ENCODE peak calls at places on chromosomes 1 and 21, in five cellular contexts. One of them, this sample, is unnamed.

GRCh38 chr1:207017615-207018559 is 14.7 kb downstream of the C1orf116 start:
- DNase-seq in H9: no peak
- DNase-seq in H1: no peak
- DNase-seq in neuronal stem cell: no peak
- DNase-seq in mesenchymal stem cell: no peak
- DNase-seq in this sample: no peak

GRCh38 chr1:25503551-25504426 is 39.6 kb upstream of the LDLRAP1 start:
- DNase-seq in H9: peak; percentile 91
- DNase-seq in H1: peak; percentile 80
- DNase-seq in neuronal stem cell: no peak
- DNase-seq in mesenchymal stem cell: no peak
- DNase-seq in this sample: peak; percentile 53

GRCh38 chr1:235090406-235091069 is 38.1 kb downstream of the TOMM20 start:
- DNase-seq in H9: peak; percentile 86
- DNase-seq in H1: no peak
- DNase-seq in neuronal stem cell: peak; percentile 75
- DNase-seq in mesenchymal stem cell: peak; percentile 38
- DNase-seq in this sample: peak; percentile 83

GRCh38 chr1:47701741-47702515 is 264.1 kb downstream of the FOXD2 start:
- DNase-seq in H9: no peak
- DNase-seq in H1: no peak
- DNase-seq in neuronal stem cell: no peak
- DNase-seq in mesenchymal stem cell: no peak
- DNase-seq in this sample: no peak

GRCh38 chr1:25541425-25541824 is 2.0 kb upstream of the LDLRAP1 start:
- DNase-seq in H9: no peak
- DNase-seq in H1: no peak
- DNase-seq in neuronal stem cell: no peak
- DNase-seq in mesenchymal stem cell: no peak
- DNase-seq in this sample: no peak

GRCh38 chr1:230196077-230196476 is 129.0 kb downstream of the GALNT2 start:
- DNase-seq in H9: no peak
- DNase-seq in H1: no peak
- DNase-seq in neuronal stem cell: no peak
- DNase-seq in mesenchymal stem cell: no peak
- DNase-seq in this sample: no peak

GRCh38 chr1:1173793-1174415 is at the start of gene TTLL10:
- DNase-seq in H9: peak; percentile 93
- DNase-seq in H1: peak; percentile 86
- DNase-seq in neuronal stem cell: peak; percentile 61
- DNase-seq in mesenchymal stem cell: no peak
- DNase-seq in this sample: no peak

GRCh38 chr1:36351222-36351977 is 28.0 kb upstream of the EVA1B start:
- DNase-seq in H9: no peak
- DNase-seq in H1: no peak
- DNase-seq in neuronal stem cell: peak; percentile 83
- DNase-seq in mesenchymal stem cell: peak; percentile 93
- DNase-seq in this sample: peak; percentile 89

GRCh38 chr1:51667556-51667955 is 50.7 kb downstream of the OSBPL9 start:
- DNase-seq in H9: no peak
- DNase-seq in H1: no peak
- DNase-seq in neuronal stem cell: no peak
- DNase-seq in mesenchymal stem cell: no peak
- DNase-seq in this sample: no peak

GRCh38 chr1:200776949-200777348 is 38.3 kb downstream of the CAMSAP2 start:
- DNase-seq in H9: no peak
- DNase-seq in H1: no peak
- DNase-seq in neuronal stem cell: no peak
- DNase-seq in mesenchymal stem cell: peak; percentile 56
- DNase-seq in this sample: no peak

GRCh38 chr1:205255941-205256780 is 28.4 kb downstream of the TMCC2 start:
- DNase-seq in H9: peak; percentile 90
- DNase-seq in H1: peak; percentile 95
- DNase-seq in neuronal stem cell: peak; percentile 78
- DNase-seq in mesenchymal stem cell: peak; percentile 86
- DNase-seq in this sample: peak; percentile 82

GRCh38 chr21:29436143-29436542 is 137.4 kb downstream of the BACH1 start:
- DNase-seq in H9: no peak
- DNase-seq in H1: no peak
- DNase-seq in neuronal stem cell: no peak
- DNase-seq in mesenchymal stem cell: no peak
- DNase-seq in this sample: no peak

GRCh38 chr1:72848997-72849396 is 566.7 kb upstream of the NEGR1 start:
- DNase-seq in H9: no peak
- DNase-seq in H1: no peak
- DNase-seq in neuronal stem cell: no peak
- DNase-seq in mesenchymal stem cell: no peak
- DNase-seq in this sample: no peak

GRCh38 chr1:223500560-223501425 is 107.6 kb downstream of the CCDC185 start:
- DNase-seq in H9: no peak
- DNase-seq in H1: no peak
- DNase-seq in neuronal stem cell: no peak
- DNase-seq in mesenchymal stem cell: no peak
- DNase-seq in this sample: no peak

GRCh38 chr21:25421327-25422028 is 185.8 kb downstream of the MRPL39 start:
- DNase-seq in H9: peak; percentile 44
- DNase-seq in H1: no peak
- DNase-seq in neuronal stem cell: peak; percentile 20
- DNase-seq in mesenchymal stem cell: peak; percentile 3
- DNase-seq in this sample: no peak

GRCh38 chr1:28886731-28887417 is 27.5 kb upstream of the EPB41 start:
- DNase-seq in H9: peak; percentile 96
- DNase-seq in H1: peak; percentile 98
- DNase-seq in neuronal stem cell: peak; percentile 80
- DNase-seq in mesenchymal stem cell: peak; percentile 76
- DNase-seq in this sample: peak; percentile 87

GRCh38 chr1:89633745-89634625 is 1.1 kb downstream of the LRRC8C start:
- DNase-seq in H9: peak; percentile 30
- DNase-seq in H1: no peak
- DNase-seq in neuronal stem cell: peak; percentile 6
- DNase-seq in mesenchymal stem cell: peak; percentile 53
- DNase-seq in this sample: peak; percentile 86

GRCh38 chr1:204692852-204693356 is 7.4 kb upstream of the LRRN2 start:
- DNase-seq in H9: peak; percentile 81
- DNase-seq in H1: peak; percentile 62
- DNase-seq in neuronal stem cell: no peak
- DNase-seq in mesenchymal stem cell: no peak
- DNase-seq in this sample: no peak

GRCh38 chr1:159483501-159483900 is 44.0 kb downstream of the OR10J1 start:
- DNase-seq in H9: no peak
- DNase-seq in H1: no peak
- DNase-seq in neuronal stem cell: no peak
- DNase-seq in mesenchymal stem cell: no peak
- DNase-seq in this sample: no peak

GRCh38 chr1:96372881-96373280 is 348.7 kb upstream of the PTBP2 start:
- DNase-seq in H9: no peak
- DNase-seq in H1: no peak
- DNase-seq in neuronal stem cell: no peak
- DNase-seq in mesenchymal stem cell: no peak
- DNase-seq in this sample: no peak

GRCh38 chr1:204127597-204128242 is 24.1 kb downstream of the ETNK2 start:
- DNase-seq in H9: peak; percentile 65
- DNase-seq in H1: peak; percentile 76
- DNase-seq in neuronal stem cell: peak; percentile 58
- DNase-seq in mesenchymal stem cell: peak; percentile 83
- DNase-seq in this sample: peak; percentile 81

GRCh38 chr1:196002906-196003305 is 605.3 kb downstream of the KCNT2 start:
- DNase-seq in H9: no peak
- DNase-seq in H1: no peak
- DNase-seq in neuronal stem cell: no peak
- DNase-seq in mesenchymal stem cell: peak; percentile 2
- DNase-seq in this sample: peak; percentile 76

GRCh38 chr1:151273924-151274466 is 8.1 kb upstream of the ZNF687 start:
- DNase-seq in H9: no peak
- DNase-seq in H1: no peak
- DNase-seq in neuronal stem cell: no peak
- DNase-seq in mesenchymal stem cell: no peak
- DNase-seq in this sample: no peak

GRCh38 chr1:190353538-190354101 is 124.0 kb downstream of the BRINP3 start:
- DNase-seq in H9: no peak
- DNase-seq in H1: no peak
- DNase-seq in neuronal stem cell: no peak
- DNase-seq in mesenchymal stem cell: no peak
- DNase-seq in this sample: no peak

GRCh38 chr21:16071082-16071481 is 341.3 kb downstream of the USP25 start:
- DNase-seq in H9: no peak
- DNase-seq in H1: no peak
- DNase-seq in neuronal stem cell: no peak
- DNase-seq in mesenchymal stem cell: no peak
- DNase-seq in this sample: no peak

GRCh38 chr1:8560611-8561544 is 243.0 kb downstream of the SLC45A1 start:
- DNase-seq in H9: no peak
- DNase-seq in H1: no peak
- DNase-seq in neuronal stem cell: peak; percentile 38
- DNase-seq in mesenchymal stem cell: peak; percentile 68
- DNase-seq in this sample: peak; percentile 3

GRCh38 chr1:109712321-109712864 is 342 bp downstream of the GSTM5 start:
- DNase-seq in H9: no peak
- DNase-seq in H1: no peak
- DNase-seq in neuronal stem cell: no peak
- DNase-seq in mesenchymal stem cell: no peak
- DNase-seq in this sample: no peak

GRCh38 chr1:53138991-53139884 is 3.2 kb downstream of the SLC1A7 start:
- DNase-seq in H9: no peak
- DNase-seq in H1: no peak
- DNase-seq in neuronal stem cell: no peak
- DNase-seq in mesenchymal stem cell: no peak
- DNase-seq in this sample: no peak

GRCh38 chr1:54542962-54543539 is 5.0 kb upstream of the ACOT11 start:
- DNase-seq in H9: no peak
- DNase-seq in H1: no peak
- DNase-seq in neuronal stem cell: no peak
- DNase-seq in mesenchymal stem cell: peak; percentile 45
- DNase-seq in this sample: peak; percentile 57

GRCh38 chr1:202680586-202681352 is 29.5 kb downstream of the SYT2 start:
- DNase-seq in H9: peak; percentile 69
- DNase-seq in H1: no peak
- DNase-seq in neuronal stem cell: peak; percentile 29
- DNase-seq in mesenchymal stem cell: no peak
- DNase-seq in this sample: no peak
- H2BK12ac ChIP-seq in H9: no peak overlapping the region
- H2BK12ac ChIP-seq in H1: no peak overlapping the region
- H2BK12ac ChIP-seq in neuronal stem cell: no peak overlapping the region
- H2BK12ac ChIP-seq in mesenchymal stem cell: no peak overlapping the region
- H2BK12ac ChIP-seq in this sample: no peak overlapping the region

GRCh38 chr21:42102946-42103345 is 31.8 kb downstream of the UMODL1 start:
- DNase-seq in H9: no peak
- DNase-seq in H1: no peak
- DNase-seq in neuronal stem cell: no peak
- DNase-seq in mesenchymal stem cell: no peak
- DNase-seq in this sample: no peak

GRCh38 chr21:42105476-42105875 is 34.4 kb downstream of the UMODL1 start:
- DNase-seq in H9: no peak
- DNase-seq in H1: no peak
- DNase-seq in neuronal stem cell: no peak
- DNase-seq in mesenchymal stem cell: no peak
- DNase-seq in this sample: no peak

GRCh38 chr21:42102516-42102915 is 31.4 kb downstream of the UMODL1 start:
- DNase-seq in H9: no peak
- DNase-seq in H1: no peak
- DNase-seq in neuronal stem cell: no peak
- DNase-seq in mesenchymal stem cell: no peak
- DNase-seq in this sample: no peak

GRCh38 chr21:42102063-42102462 is 30.9 kb downstream of the UMODL1 start:
- DNase-seq in H9: no peak
- DNase-seq in H1: no peak
- DNase-seq in neuronal stem cell: no peak
- DNase-seq in mesenchymal stem cell: no peak
- DNase-seq in this sample: no peak

GRCh38 chr21:42103843-42104242 is 32.7 kb downstream of the UMODL1 start:
- DNase-seq in H9: no peak
- DNase-seq in H1: no peak
- DNase-seq in neuronal stem cell: no peak
- DNase-seq in mesenchymal stem cell: no peak
- DNase-seq in this sample: no peak
- H2BK12ac ChIP-seq in H9: no peak overlapping the region
- H2BK12ac ChIP-seq in H1: peak overlapping the region; percentile 71
- H2BK12ac ChIP-seq in neuronal stem cell: no peak overlapping the region
- H2BK12ac ChIP-seq in mesenchymal stem cell: peak overlapping the region; percentile 22
- H2BK12ac ChIP-seq in this sample: no peak overlapping the region

DNA sequence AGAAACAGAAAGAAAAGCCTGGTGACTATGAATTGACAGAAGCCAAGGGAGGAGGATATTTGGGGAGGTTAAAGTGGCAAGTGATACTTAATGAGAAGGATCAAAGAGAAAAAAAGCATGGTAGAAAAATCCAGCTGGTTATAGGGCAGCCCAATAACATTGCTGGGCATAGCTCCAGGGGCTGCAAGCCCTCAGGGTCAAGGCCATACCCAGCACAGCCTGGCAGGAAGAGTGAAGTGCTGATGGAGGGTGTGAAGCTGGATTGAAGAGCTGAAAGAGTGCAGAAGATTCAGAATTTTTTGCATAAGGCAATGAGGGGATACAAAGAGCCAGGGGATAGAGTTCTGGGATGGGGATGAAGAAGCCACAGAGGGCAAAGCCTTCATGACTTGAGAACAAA is 8.0 kb upstream of the HSD11B1 start:
- DNase-seq in H9: no peak
- DNase-seq in H1: no peak
- DNase-seq in neuronal stem cell: no peak
- DNase-seq in mesenchymal stem cell: no peak
- DNase-seq in this sample: no peak
- H2BK12ac ChIP-seq in H9: no peak overlapping the region
- H2BK12ac ChIP-seq in H1: no peak overlapping the region
- H2BK12ac ChIP-seq in neuronal stem cell: no peak overlapping the region
- H2BK12ac ChIP-seq in mesenchymal stem cell: no peak overlapping the region
- H2BK12ac ChIP-seq in this sample: no peak overlapping the region

GRCh38 chr1:22662986-22663408 is 10.0 kb downstream of the C1QB start:
- DNase-seq in H9: no peak
- DNase-seq in H1: no peak
- DNase-seq in neuronal stem cell: no peak
- DNase-seq in mesenchymal stem cell: no peak
- DNase-seq in this sample: no peak

GRCh38 chr1:22665752-22666151 is 12.7 kb downstream of the C1QB start:
- DNase-seq in H9: peak; percentile 63
- DNase-seq in H1: peak; percentile 79
- DNase-seq in neuronal stem cell: peak; percentile 47
- DNase-seq in mesenchymal stem cell: peak; percentile 46
- DNase-seq in this sample: peak; percentile 21

GRCh38 chr1:22661880-22662279 is 8.8 kb downstream of the C1QB start:
- DNase-seq in H9: no peak
- DNase-seq in H1: no peak
- DNase-seq in neuronal stem cell: no peak
- DNase-seq in mesenchymal stem cell: no peak
- DNase-seq in this sample: no peak

GRCh38 chr1:22660716-22661241 is 7.7 kb downstream of the C1QB start:
- DNase-seq in H9: no peak
- DNase-seq in H1: no peak
- DNase-seq in neuronal stem cell: no peak
- DNase-seq in mesenchymal stem cell: no peak
- DNase-seq in this sample: no peak

GRCh38 chr1:22662318-22662717 is 9.3 kb downstream of the C1QB start:
- DNase-seq in H9: peak; percentile 93
- DNase-seq in H1: peak; percentile 56
- DNase-seq in neuronal stem cell: peak; percentile 31
- DNase-seq in mesenchymal stem cell: no peak
- DNase-seq in this sample: no peak
- H2BK12ac ChIP-seq in H9: no peak overlapping the region
- H2BK12ac ChIP-seq in H1: no peak overlapping the region
- H2BK12ac ChIP-seq in neuronal stem cell: no peak overlapping the region
- H2BK12ac ChIP-seq in mesenchymal stem cell: no peak overlapping the region
- H2BK12ac ChIP-seq in this sample: no peak overlapping the region